ENCODE peak calls at places on chromosomes 4 and X, in eight cellular contexts. A is left ventricle myocardium inferior, L is upper lobe of right lung, Q is pancreas, D is choroid plexus epithelial cell, E is GM12865, Y is keratinocyte, K is adrenal gland. V is an unnamed sample.

GRCh38 chr4:128068927-128069326 is 7.8 kb downstream of the LARP1B start:
- DNase-seq in A (no peak), L (no peak), Q (no peak), D (peak), E (peak), Y (no peak), K (no peak), V (no peak)

GRCh38 chrX:47218920-47219815 is 687 bp downstream of the CDK16 start:
- DNase-seq in A (peak), L (peak), Q (peak), D (no peak), E (peak), Y (no peak), K (peak), V (no peak)

GRCh38 chr4:70236125-70236524 is 6.3 kb upstream of the CSN3 start:
- DNase-seq in A (no peak), L (no peak), Q (no peak), D (peak), E (no peak), Y (no peak), K (no peak), V (no peak)

GRCh38 chr4:169383724-169384123 is 113.0 kb upstream of the SH3RF1 start:
- DNase-seq in A (no peak), L (no peak), Q (no peak), D (peak), E (no peak), Y (no peak), K (no peak), V (peak)

GRCh38 chr4:78954048-78954666 is 14.9 kb upstream of the PAQR3 start:
- DNase-seq in A (no peak), L (no peak), Q (no peak), D (peak), E (peak), Y (no peak), K (no peak), V (no peak)

GRCh38 chr4:76897522-76898384 is at the start of gene SOWAHB:
- DNase-seq in A (no peak), L (peak), Q (peak), D (no peak), E (peak), Y (no peak), K (peak), V (no peak)

GRCh38 chr4:57159866-57160265 is 49.7 kb upstream of the IGFBP7 start:
- DNase-seq in A (no peak), L (no peak), Q (no peak), D (peak), E (no peak), Y (no peak), K (no peak), V (no peak)

GRCh38 chr4:122508083-122508482 is 51.6 kb upstream of the IL2 start:
- DNase-seq in A (no peak), L (no peak), Q (no peak), D (no peak), E (peak), Y (no peak), K (no peak), V (no peak)

GRCh38 chr4:54276633-54277426 is 47.7 kb downstream of the PDGFRA start:
- DNase-seq in A (no peak), L (no peak), Q (no peak), D (no peak), E (peak), Y (no peak), K (no peak), V (no peak)

DNA sequence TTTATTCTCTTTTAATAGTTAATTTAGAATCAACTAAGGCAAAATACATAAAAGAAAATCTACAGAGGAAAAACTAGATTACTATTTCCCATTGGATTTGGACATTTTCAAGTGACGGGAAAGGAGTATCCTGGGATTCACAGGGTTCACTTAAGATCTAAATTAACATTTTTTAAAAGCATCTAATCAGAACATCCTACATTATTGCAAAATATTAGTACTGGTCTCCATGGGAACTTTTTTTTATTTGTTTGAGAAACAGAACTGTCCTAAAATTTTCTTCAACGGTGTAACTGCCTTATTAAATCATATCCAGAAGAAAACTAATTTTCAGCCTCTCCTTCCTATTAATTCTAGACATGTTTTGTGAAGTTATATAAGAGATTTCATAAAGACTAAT is 69.7 kb downstream of the METTL14 start:
- DNase-seq in A (no peak), L (no peak), Q (no peak), D (no peak), E (no peak), Y (no peak), K (no peak), V (no peak)
- H3K4me3 ChIP-seq in A (no peak), L (no peak), Q (no peak), D (no peak), E (no peak), Y (no peak), K (no peak), V (no peak)

DNA sequence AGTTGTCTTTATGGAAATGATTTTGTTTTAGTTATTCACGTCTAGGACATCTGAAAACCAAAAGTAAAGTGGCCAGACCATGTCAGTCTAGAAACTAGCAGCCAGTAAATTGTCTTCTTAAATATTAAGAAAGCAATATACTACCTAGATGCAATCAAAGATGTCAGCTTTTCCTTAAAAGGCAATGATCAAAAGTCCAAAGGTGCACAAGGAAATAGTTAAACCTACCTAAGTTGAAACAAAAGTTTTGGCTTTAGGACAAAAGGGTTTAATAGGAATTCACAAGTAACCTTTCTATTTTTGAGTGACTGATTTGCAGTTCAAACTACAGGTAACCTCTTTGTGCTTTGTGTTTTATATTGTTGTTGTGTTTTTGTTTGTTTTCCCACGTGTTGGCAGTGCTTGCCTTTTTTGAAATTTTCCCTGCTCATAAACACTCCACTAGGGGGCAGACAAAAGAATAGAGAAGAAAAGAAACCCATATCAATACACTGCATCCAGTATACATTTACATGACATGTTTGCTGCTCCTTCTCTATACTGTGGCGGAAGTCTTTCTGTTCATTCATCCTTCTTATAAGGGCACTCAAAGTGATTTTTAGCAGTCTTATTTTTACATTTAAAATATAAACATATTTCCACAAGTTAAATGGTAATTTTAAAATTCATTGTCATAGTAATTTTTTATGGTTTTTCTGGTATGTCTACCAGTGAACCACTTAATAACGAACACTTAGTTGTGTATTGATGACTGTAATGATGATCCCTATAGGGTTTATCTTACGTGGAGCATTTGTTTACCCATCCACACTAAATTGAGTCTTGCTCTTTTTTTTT is 62.7 kb downstream of the GAB1 start:
- DNase-seq in A (no peak), L (no peak), Q (no peak), D (peak), E (peak), Y (no peak), K (no peak), V (no peak)
- TF ChIP-seq CTCF in A (peak), L (peak), Q (peak), D (peak), E (peak), Y (no peak), K (peak), V (peak)

GRCh38 chr4:11111876-11112275 is 316.8 kb downstream of the HS3ST1 start:
- DNase-seq in A (no peak), L (no peak), Q (no peak), D (no peak), E (no peak), Y (no peak), K (no peak), V (no peak)

GRCh38 chr4:11111370-11111769 is 317.3 kb downstream of the HS3ST1 start:
- DNase-seq in A (no peak), L (no peak), Q (no peak), D (no peak), E (no peak), Y (no peak), K (no peak), V (no peak)

GRCh38 chr4:11106769-11107168 is 321.9 kb downstream of the HS3ST1 start:
- DNase-seq in A (no peak), L (no peak), Q (no peak), D (peak), E (no peak), Y (no peak), K (no peak), V (no peak)

GRCh38 chr4:11105715-11106114 is 323.0 kb downstream of the HS3ST1 start:
- DNase-seq in A (no peak), L (no peak), Q (no peak), D (no peak), E (no peak), Y (no peak), K (no peak), V (no peak)

DNA sequence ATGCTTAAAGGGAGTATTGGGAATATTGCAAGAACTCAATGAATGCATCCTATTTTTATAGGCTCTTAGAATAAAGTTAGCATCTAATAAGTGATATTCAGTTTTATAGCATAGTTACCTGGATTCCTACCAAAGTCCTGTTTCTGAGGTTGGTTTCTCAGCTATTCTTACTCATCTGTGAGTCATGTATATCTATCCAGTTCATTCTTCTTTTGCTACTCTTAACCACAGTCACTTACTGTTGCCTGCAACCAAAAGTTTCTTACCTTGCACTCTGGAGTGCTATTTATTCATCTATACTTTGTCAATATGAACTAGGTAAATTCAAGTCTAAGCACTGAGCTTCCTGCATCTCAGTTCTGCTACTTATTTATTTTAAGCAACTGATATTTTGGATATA is 322.5 kb downstream of the HS3ST1 start:
- DNase-seq in A (no peak), L (no peak), Q (no peak), D (peak), E (peak), Y (no peak), K (no peak), V (no peak)
- H3K4me3 ChIP-seq in A (no peak), L (no peak), Q (no peak), D (no peak), E (no peak), Y (no peak), K (no peak), V (no peak)

GRCh38 chr4:44462259-44462658 is 13.7 kb upstream of the KCTD8 start:
- DNase-seq in A (no peak), L (no peak), Q (no peak), D (no peak), E (no peak), Y (no peak), K (no peak), V (no peak)
- TF ChIP-seq CTCF in A (no peak), L (no peak), Q (no peak), D (no peak), E (no peak), Y (no peak), K (no peak), V (no peak)

V was measured in retinal pigment epithelial cell.